ENCODE peak calls at places on chromosomes 13 and 19, in ten cellular contexts. A is GOT3; S is AG04450; E is activated naive CD4-positive, alpha-beta T cell; Y is activated T-helper 2 cell treated with anti-CD3 and anti-CD28 coated beads, Interferon-gamma antibody, Interleukin-2, Interleukin-4, amounts not matched to agents 10 μg/mL and 5 μg/mL and 100 μg/mL, durations not matched to agents 14 hours and 24 hours and 36 hours; K is NCI-H2081; T is glutamatergic neuron; N is GM20000; X is CD4-positive, alpha-beta T cell; C is HFF-Myc. W is an unnamed sample.

GRCh38 chr19:1455336-1456120 is 5.6 kb downstream of the APC2 start:
- DNase-seq in S (no peak), T (peak), A (no peak), N (peak), C (no peak), Y (peak), X (peak), K (peak), E (no peak), W (peak)

GRCh38 chr19:38469151-38469550 is 35.7 kb downstream of the RYR1 start:
- DNase-seq in K (no peak), X (no peak), N (no peak), E (no peak), A (no peak), T (no peak), S (no peak), Y (no peak), C (no peak), W (no peak)

GRCh38 chr13:38590796-38591507 is 95.9 kb upstream of the FREM2 start:
- DNase-seq in C (no peak), S (no peak), N (no peak), Y (no peak), A (no peak), E (no peak), T (no peak), X (no peak), K (peak), W (no peak)

GRCh38 chr13:32639502-32640105 is 53.4 kb downstream of the PDS5B start:
- DNase-seq in S (peak), Y (no peak), E (no peak), N (peak), A (no peak), T (peak), C (peak), K (peak), X (peak), W (peak)

GRCh38 chr13:29758591-29759114 is 91.8 kb downstream of the UBL3 start:
- DNase-seq in K (no peak), N (peak), X (peak), A (no peak), S (no peak), E (no peak), Y (peak), C (no peak), T (no peak), W (no peak)

GRCh38 chr13:94154362-94154761 is 325.1 kb downstream of the DCT start:
- DNase-seq in C (no peak), K (no peak), S (no peak), X (no peak), T (no peak), A (no peak), E (no peak), Y (no peak), N (no peak), W (no peak)

GRCh38 chr13:113744197-113745000 is 14.6 kb upstream of the TMEM255B start:
- DNase-seq in X (no peak), Y (no peak), E (no peak), N (no peak), K (peak), C (no peak), T (no peak), A (no peak), S (no peak), W (no peak)

GRCh38 chr13:76825415-76825814 is 60.8 kb downstream of the KCTD12 start:
- DNase-seq in T (no peak), S (no peak), N (no peak), E (no peak), K (no peak), C (no peak), X (no peak), A (no peak), Y (no peak), W (peak)

GRCh38 chr13:105497597-105497996 is 1037.9 kb downstream of the EFNB2 start:
- DNase-seq in E (no peak), N (no peak), X (no peak), T (no peak), K (no peak), Y (no peak), S (no peak), C (no peak), A (no peak), W (no peak)

GRCh38 chr13:45512148-45512498 is 47.4 kb downstream of the COG3 start:
- DNase-seq in T (no peak), X (no peak), E (no peak), Y (no peak), N (no peak), C (no peak), S (no peak), A (no peak), K (no peak), W (no peak)

GRCh38 chr13:92804346-92804745 is 422.3 kb upstream of the GPC6 start:
- DNase-seq in K (no peak), C (no peak), E (no peak), S (no peak), A (no peak), T (no peak), N (no peak), X (no peak), Y (no peak), W (no peak)

GRCh38 chr13:75369986-75370385 is 112.0 kb downstream of the TBC1D4 start:
- DNase-seq in A (no peak), X (no peak), K (no peak), T (no peak), Y (no peak), C (no peak), N (no peak), S (no peak), E (no peak), W (no peak)

GRCh38 chr19:13621413-13621812 is 115.1 kb upstream of the CACNA1A start:
- DNase-seq in Y (no peak), N (no peak), C (peak), S (peak), X (no peak), E (no peak), A (peak), K (peak), T (no peak), W (no peak)

GRCh38 chr19:52936958-52937334 is 13.7 kb upstream of the ZNF888 start:
- DNase-seq in C (no peak), X (no peak), S (no peak), E (no peak), Y (no peak), T (no peak), A (no peak), K (no peak), N (no peak), W (no peak)

GRCh38 chr19:58218899-58219298 is 9.8 kb upstream of the ZNF544 start:
- DNase-seq in C (no peak), K (peak), E (no peak), X (no peak), T (peak), S (no peak), A (no peak), N (no peak), Y (peak), W (peak)

GRCh38 chr19:38852231-38853044 is 2.7 kb upstream of the HNRNPL start:
- DNase-seq in X (peak), C (no peak), K (no peak), Y (peak), N (peak), E (no peak), T (peak), S (no peak), A (peak), W (peak)

GRCh38 chr19:2041686-2042484 is 9.2 kb downstream of the MKNK2 start:
- DNase-seq in T (peak), A (peak), E (peak), C (peak), K (peak), X (peak), S (no peak), Y (peak), N (peak), W (peak)

GRCh38 chr13:100357764-100358163 is 230.8 kb downstream of the GGACT start:
- DNase-seq in N (no peak), S (no peak), E (no peak), X (no peak), A (no peak), Y (no peak), C (no peak), T (no peak), K (no peak), W (no peak)

GRCh38 chr19:29482855-29483640 is 42.7 kb upstream of the VSTM2B start:
- DNase-seq in Y (no peak), N (no peak), A (no peak), E (no peak), C (no peak), T (no peak), K (no peak), S (no peak), X (no peak), W (no peak)

GRCh38 chr19:6521718-6522646 is 8.8 kb upstream of the TNFSF9 start:
- DNase-seq in E (no peak), K (no peak), S (no peak), T (no peak), Y (no peak), A (no peak), N (peak), C (no peak), X (peak), W (no peak)

GRCh38 chr19:51194527-51195315 is 30.2 kb upstream of the CD33 start:
- DNase-seq in X (no peak), K (no peak), S (no peak), N (no peak), T (no peak), C (no peak), Y (no peak), E (no peak), A (no peak), W (no peak)

GRCh38 chr19:38417544-38418506 is 8.2 kb downstream of the RASGRP4 start:
- DNase-seq in N (peak), X (peak), C (no peak), T (peak), E (no peak), Y (peak), S (no peak), K (peak), A (no peak), W (no peak)

GRCh38 chr13:44141213-44141724 is 232.4 kb upstream of the SERP2 start:
- DNase-seq in X (no peak), S (no peak), N (peak), E (no peak), Y (no peak), C (no peak), A (no peak), T (no peak), K (no peak), W (no peak)

GRCh38 chr13:46866150-46866549 is 30.7 kb downstream of the HTR2A start:
- DNase-seq in X (no peak), A (no peak), E (no peak), N (peak), C (peak), K (no peak), T (peak), Y (no peak), S (peak), W (peak)

GRCh38 chr13:95117092-95117491 is 184.2 kb downstream of the ABCC4 start:
- DNase-seq in K (no peak), X (no peak), E (no peak), T (no peak), Y (no peak), N (no peak), S (no peak), C (no peak), A (no peak), W (no peak)

GRCh38 chr19:41359741-41360140 is 4.2 kb downstream of the B9D2 start:
- DNase-seq in T (no peak), S (no peak), C (no peak), E (no peak), A (no peak), K (no peak), X (no peak), Y (no peak), N (no peak), W (no peak)

GRCh38 chr13:90793261-90793785 is 554.2 kb upstream of the MIR17HG start:
- DNase-seq in Y (no peak), C (no peak), K (no peak), N (no peak), S (no peak), T (no peak), E (no peak), A (no peak), X (no peak), W (no peak)

GRCh38 chr13:100131863-100132574 is 43.1 kb downstream of the PCCA start:
- DNase-seq in C (peak), E (no peak), A (no peak), T (no peak), X (no peak), S (peak), K (peak), N (no peak), Y (no peak), W (peak)

GRCh38 chr19:18737954-18738351 is 53.2 kb downstream of the COMP start:
- DNase-seq in K (no peak), E (no peak), C (no peak), Y (no peak), A (no peak), N (no peak), S (no peak), X (no peak), T (no peak), W (no peak)

GRCh38 chr13:32060319-32060924 is 28.8 kb downstream of the FRY start:
- DNase-seq in E (no peak), Y (no peak), T (no peak), A (no peak), S (no peak), X (no peak), K (peak), C (no peak), N (no peak), W (no peak)

GRCh38 chr19:47270408-47270807 is 4.3 kb upstream of the INAFM1 start:
- DNase-seq in T (no peak), A (no peak), E (no peak), S (no peak), X (no peak), C (no peak), K (no peak), N (no peak), Y (no peak), W (no peak)

GRCh38 chr19:2271516-2272103 is 10.4 kb downstream of the PEAK3 start:
- DNase-seq in E (no peak), K (no peak), C (no peak), S (no peak), T (no peak), A (no peak), Y (no peak), X (no peak), N (no peak), W (no peak)

GRCh38 chr13:77002590-77003190 is 10.8 kb downstream of the CLN5 start:
- DNase-seq in T (no peak), S (no peak), E (no peak), X (no peak), Y (no peak), A (no peak), K (peak), N (no peak), C (peak), W (peak)

GRCh38 chr19:1252818-1253513 is 4.6 kb downstream of the MIDN start:
- DNase-seq in T (no peak), E (no peak), C (no peak), X (peak), Y (peak), S (peak), A (peak), K (peak), N (peak), W (peak)

GRCh38 chr13:30329009-30329585 is 21.7 kb upstream of the KATNAL1 start:
- DNase-seq in E (no peak), X (no peak), A (no peak), T (no peak), C (no peak), N (no peak), K (no peak), Y (no peak), S (no peak), W (no peak)

GRCh38 chr13:110546933-110547332 is 14.6 kb downstream of the RAB20 start:
- DNase-seq in T (no peak), C (no peak), Y (no peak), A (no peak), S (peak), X (no peak), K (no peak), E (no peak), N (no peak), W (no peak)

GRCh38 chr13:24512208-24513068 is at the start of gene PARP4:
- DNase-seq in S (peak), A (peak), E (peak), T (peak), K (peak), C (peak), Y (peak), N (peak), X (peak), W (peak)